ENCODE peak calls at places on chromosomes 5 and 9, in six cellular contexts. One of them, this sample, is unnamed.

GRCh38 chr9:114238919-114239879 is 83.7 kb upstream of the ORM1 start:
- DNase-seq in PC-3: no peak
- DNase-seq in progenitor cell of endocrine pancreas: no peak
- DNase-seq in GM13977: peak; percentile 46
- DNase-seq in NB4: peak; percentile 56
- DNase-seq in PC-9: no peak
- DNase-seq in this sample: peak; percentile 72

GRCh38 chr5:123754167-123754840 is 242.3 kb downstream of the CSNK1G3 start:
- DNase-seq in PC-3: peak; percentile 1
- DNase-seq in progenitor cell of endocrine pancreas: no peak
- DNase-seq in GM13977: no peak
- DNase-seq in NB4: no peak
- DNase-seq in PC-9: no peak
- DNase-seq in this sample: peak; percentile 65

GRCh38 chr5:17436766-17437221 is 61.2 kb upstream of the TAF11L2 start:
- DNase-seq in PC-3: no peak
- DNase-seq in progenitor cell of endocrine pancreas: no peak
- DNase-seq in GM13977: peak; percentile 29
- DNase-seq in NB4: peak; percentile 95
- DNase-seq in PC-9: no peak
- DNase-seq in this sample: peak; percentile 7

GRCh38 chr9:129141066-129142041 is 30.1 kb downstream of the PTPA start:
- DNase-seq in PC-3: no peak
- DNase-seq in progenitor cell of endocrine pancreas: no peak
- DNase-seq in GM13977: peak; percentile 68
- DNase-seq in NB4: peak; percentile 88
- DNase-seq in PC-9: no peak
- DNase-seq in this sample: peak; percentile 93

GRCh38 chr9:114035221-114035844 is 42.8 kb downstream of the AMBP start:
- DNase-seq in PC-3: no peak
- DNase-seq in progenitor cell of endocrine pancreas: no peak
- DNase-seq in GM13977: no peak
- DNase-seq in NB4: no peak
- DNase-seq in PC-9: no peak
- DNase-seq in this sample: peak; percentile 11

GRCh38 chr5:151406322-151406947 is 41.0 kb upstream of the SLC36A1 start:
- DNase-seq in PC-3: peak; percentile 40
- DNase-seq in progenitor cell of endocrine pancreas: no peak
- DNase-seq in GM13977: no peak
- DNase-seq in NB4: peak; percentile 12
- DNase-seq in PC-9: no peak
- DNase-seq in this sample: peak; percentile 9

GRCh38 chr9:124220551-124221451 is 36.9 kb upstream of the NEK6 start:
- DNase-seq in PC-3: peak; percentile 93
- DNase-seq in progenitor cell of endocrine pancreas: no peak
- DNase-seq in GM13977: no peak
- DNase-seq in NB4: peak; percentile 48
- DNase-seq in PC-9: no peak
- DNase-seq in this sample: peak; percentile 68

GRCh38 chr5:171129308-171129707 is 179.7 kb upstream of the TLX3 start:
- DNase-seq in PC-3: no peak
- DNase-seq in progenitor cell of endocrine pancreas: no peak
- DNase-seq in GM13977: no peak
- DNase-seq in NB4: no peak
- DNase-seq in PC-9: no peak
- DNase-seq in this sample: no peak

GRCh38 chr5:175216991-175217390 is 227.0 kb downstream of the DRD1 start:
- DNase-seq in PC-3: peak; percentile 57
- DNase-seq in progenitor cell of endocrine pancreas: no peak
- DNase-seq in GM13977: no peak
- DNase-seq in NB4: no peak
- DNase-seq in PC-9: peak; percentile 48
- DNase-seq in this sample: peak; percentile 80

GRCh38 chr5:79020861-79021561 is 35.9 kb upstream of the ARSB start:
- DNase-seq in PC-3: peak; percentile 70
- DNase-seq in progenitor cell of endocrine pancreas: peak; percentile 29
- DNase-seq in GM13977: peak; percentile 43
- DNase-seq in NB4: peak; percentile 78
- DNase-seq in PC-9: no peak
- DNase-seq in this sample: peak; percentile 83

GRCh38 chr5:82165740-82166530 is 112.2 kb downstream of the RPS23 start:
- DNase-seq in PC-3: peak; percentile 73
- DNase-seq in progenitor cell of endocrine pancreas: no peak
- DNase-seq in GM13977: peak; percentile 43
- DNase-seq in NB4: peak; percentile 89
- DNase-seq in PC-9: peak; percentile 79
- DNase-seq in this sample: peak; percentile 96

GRCh38 chr5:102312586-102312985 is 16.5 kb upstream of the SLCO4C1 start:
- DNase-seq in PC-3: peak; percentile 27
- DNase-seq in progenitor cell of endocrine pancreas: no peak
- DNase-seq in GM13977: no peak
- DNase-seq in NB4: peak; percentile 30
- DNase-seq in PC-9: no peak
- DNase-seq in this sample: peak; percentile 4

GRCh38 chr5:138663009-138663408 is 87.8 kb upstream of the HSPA9 start:
- DNase-seq in PC-3: no peak
- DNase-seq in progenitor cell of endocrine pancreas: no peak
- DNase-seq in GM13977: no peak
- DNase-seq in NB4: peak; percentile 81
- DNase-seq in PC-9: no peak
- DNase-seq in this sample: no peak

GRCh38 chr9:109411818-109412352 is 86.2 kb downstream of the PTPN3 start:
- DNase-seq in PC-3: peak; percentile 15
- DNase-seq in progenitor cell of endocrine pancreas: no peak
- DNase-seq in GM13977: peak; percentile 48
- DNase-seq in NB4: peak; percentile 87
- DNase-seq in PC-9: no peak
- DNase-seq in this sample: peak; percentile 69

GRCh38 chr5:93076096-93076495 is 504.9 kb downstream of the NR2F1-AS1 start:
- DNase-seq in PC-3: no peak
- DNase-seq in progenitor cell of endocrine pancreas: no peak
- DNase-seq in GM13977: no peak
- DNase-seq in NB4: no peak
- DNase-seq in PC-9: no peak
- DNase-seq in this sample: peak; percentile 37

GRCh38 chr9:84723426-84723825 is 53.9 kb downstream of the NTRK2 start:
- DNase-seq in PC-3: no peak
- DNase-seq in progenitor cell of endocrine pancreas: no peak
- DNase-seq in GM13977: no peak
- DNase-seq in NB4: no peak
- DNase-seq in PC-9: no peak
- DNase-seq in this sample: no peak

GRCh38 chr5:10757043-10757442 is 4.0 kb downstream of the DAP start:
- DNase-seq in PC-3: no peak
- DNase-seq in progenitor cell of endocrine pancreas: no peak
- DNase-seq in GM13977: no peak
- DNase-seq in NB4: no peak
- DNase-seq in PC-9: no peak
- DNase-seq in this sample: peak; percentile 17

GRCh38 chr5:174307031-174307408 is 261.5 kb downstream of the NSG2 start:
- DNase-seq in PC-3: no peak
- DNase-seq in progenitor cell of endocrine pancreas: no peak
- DNase-seq in GM13977: no peak
- DNase-seq in NB4: no peak
- DNase-seq in PC-9: no peak
- DNase-seq in this sample: no peak

GRCh38 chr5:45521067-45521466 is 175.1 kb downstream of the HCN1 start:
- DNase-seq in PC-3: peak; percentile 35
- DNase-seq in progenitor cell of endocrine pancreas: peak; percentile 28
- DNase-seq in GM13977: no peak
- DNase-seq in NB4: peak; percentile 49
- DNase-seq in PC-9: no peak
- DNase-seq in this sample: no peak

GRCh38 chr9:130030821-130031481 is 12.0 kb downstream of the FNBP1 start:
- DNase-seq in PC-3: no peak
- DNase-seq in progenitor cell of endocrine pancreas: no peak
- DNase-seq in GM13977: no peak
- DNase-seq in NB4: no peak
- DNase-seq in PC-9: no peak
- DNase-seq in this sample: no peak

DNA sequence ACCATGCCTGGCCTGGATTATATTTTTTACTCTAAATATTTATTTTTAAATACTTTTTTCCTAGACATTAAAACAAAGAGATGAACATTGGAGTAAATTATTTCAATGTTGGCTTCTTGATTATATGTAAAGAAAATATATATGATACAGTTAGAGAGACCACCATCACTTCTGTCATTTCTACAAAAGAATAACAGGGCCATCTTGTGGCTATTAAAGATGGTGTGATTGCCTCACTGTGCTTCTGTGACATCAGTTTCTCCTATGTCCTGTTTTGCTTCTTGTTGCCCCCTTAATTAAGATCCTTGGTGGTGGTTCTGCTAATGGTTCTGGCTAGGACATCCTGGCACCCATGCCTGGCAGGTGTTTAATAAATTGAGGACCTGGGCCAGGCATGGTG is 32.9 kb downstream of the NDFIP1 start:
- DNase-seq in PC-3: peak; percentile 7
- DNase-seq in progenitor cell of endocrine pancreas: no peak
- DNase-seq in GM13977: peak; percentile 14
- DNase-seq in NB4: peak; percentile 38
- DNase-seq in PC-9: no peak
- DNase-seq in this sample: no peak
- TF ChIP-seq CTCF in PC-3: peak; percentile 40
- TF ChIP-seq CTCF in progenitor cell of endocrine pancreas: no peak
- TF ChIP-seq CTCF in GM13977: peak; percentile 28
- TF ChIP-seq CTCF in NB4: no peak
- TF ChIP-seq CTCF in PC-9: peak; percentile 46
- TF ChIP-seq CTCF in this sample: no peak

GRCh38 chr5:159533197-159533596 is 202.9 kb upstream of the IL12B start:
- DNase-seq in PC-3: peak; percentile 42
- DNase-seq in progenitor cell of endocrine pancreas: no peak
- DNase-seq in GM13977: no peak
- DNase-seq in NB4: no peak
- DNase-seq in PC-9: peak; percentile 92
- DNase-seq in this sample: peak; percentile 11

GRCh38 chr5:159536166-159536565 is 205.9 kb upstream of the IL12B start:
- DNase-seq in PC-3: no peak
- DNase-seq in progenitor cell of endocrine pancreas: no peak
- DNase-seq in GM13977: no peak
- DNase-seq in NB4: no peak
- DNase-seq in PC-9: no peak
- DNase-seq in this sample: no peak

GRCh38 chr5:159527546-159527945 is 197.3 kb upstream of the IL12B start:
- DNase-seq in PC-3: no peak
- DNase-seq in progenitor cell of endocrine pancreas: no peak
- DNase-seq in GM13977: no peak
- DNase-seq in NB4: peak; percentile 13
- DNase-seq in PC-9: no peak
- DNase-seq in this sample: no peak

GRCh38 chr5:159536626-159537025 is 206.3 kb upstream of the IL12B start:
- DNase-seq in PC-3: peak; percentile 27
- DNase-seq in progenitor cell of endocrine pancreas: no peak
- DNase-seq in GM13977: no peak
- DNase-seq in NB4: no peak
- DNase-seq in PC-9: no peak
- DNase-seq in this sample: no peak

GRCh38 chr5:159531554-159532105 is 201.3 kb upstream of the IL12B start:
- DNase-seq in PC-3: peak; percentile 36
- DNase-seq in progenitor cell of endocrine pancreas: no peak
- DNase-seq in GM13977: no peak
- DNase-seq in NB4: no peak
- DNase-seq in PC-9: no peak
- DNase-seq in this sample: peak; percentile 24
- TF ChIP-seq CTCF in PC-3: peak; percentile 48
- TF ChIP-seq CTCF in progenitor cell of endocrine pancreas: no peak
- TF ChIP-seq CTCF in GM13977: no peak
- TF ChIP-seq CTCF in NB4: no peak
- TF ChIP-seq CTCF in PC-9: peak; percentile 42
- TF ChIP-seq CTCF in this sample: peak; percentile 31

GRCh38 chr9:37971107-37971459 is 67.2 kb upstream of the SLC25A51 start:
- DNase-seq in PC-3: peak; percentile 35
- DNase-seq in progenitor cell of endocrine pancreas: no peak
- DNase-seq in GM13977: no peak
- DNase-seq in NB4: no peak
- DNase-seq in PC-9: no peak
- DNase-seq in this sample: no peak

GRCh38 chr9:37974506-37975173 is 70.7 kb upstream of the SLC25A51 start:
- DNase-seq in PC-3: peak; percentile 89
- DNase-seq in progenitor cell of endocrine pancreas: no peak
- DNase-seq in GM13977: no peak
- DNase-seq in NB4: no peak
- DNase-seq in PC-9: no peak
- DNase-seq in this sample: no peak

GRCh38 chr9:37971691-37972090 is 67.8 kb upstream of the SLC25A51 start:
- DNase-seq in PC-3: no peak
- DNase-seq in progenitor cell of endocrine pancreas: no peak
- DNase-seq in GM13977: no peak
- DNase-seq in NB4: no peak
- DNase-seq in PC-9: no peak
- DNase-seq in this sample: no peak

GRCh38 chr9:37970301-37971106 is 66.6 kb upstream of the SLC25A51 start:
- DNase-seq in PC-3: no peak
- DNase-seq in progenitor cell of endocrine pancreas: no peak
- DNase-seq in GM13977: no peak
- DNase-seq in NB4: no peak
- DNase-seq in PC-9: no peak
- DNase-seq in this sample: no peak

GRCh38 chr9:37972346-37972745 is 68.4 kb upstream of the SLC25A51 start:
- DNase-seq in PC-3: no peak
- DNase-seq in progenitor cell of endocrine pancreas: no peak
- DNase-seq in GM13977: no peak
- DNase-seq in NB4: no peak
- DNase-seq in PC-9: no peak
- DNase-seq in this sample: peak; percentile 56
- TF ChIP-seq CTCF in PC-3: peak; percentile 19
- TF ChIP-seq CTCF in progenitor cell of endocrine pancreas: peak; percentile 37
- TF ChIP-seq CTCF in GM13977: no peak
- TF ChIP-seq CTCF in NB4: no peak
- TF ChIP-seq CTCF in PC-9: no peak
- TF ChIP-seq CTCF in this sample: peak; percentile 50

DNA sequence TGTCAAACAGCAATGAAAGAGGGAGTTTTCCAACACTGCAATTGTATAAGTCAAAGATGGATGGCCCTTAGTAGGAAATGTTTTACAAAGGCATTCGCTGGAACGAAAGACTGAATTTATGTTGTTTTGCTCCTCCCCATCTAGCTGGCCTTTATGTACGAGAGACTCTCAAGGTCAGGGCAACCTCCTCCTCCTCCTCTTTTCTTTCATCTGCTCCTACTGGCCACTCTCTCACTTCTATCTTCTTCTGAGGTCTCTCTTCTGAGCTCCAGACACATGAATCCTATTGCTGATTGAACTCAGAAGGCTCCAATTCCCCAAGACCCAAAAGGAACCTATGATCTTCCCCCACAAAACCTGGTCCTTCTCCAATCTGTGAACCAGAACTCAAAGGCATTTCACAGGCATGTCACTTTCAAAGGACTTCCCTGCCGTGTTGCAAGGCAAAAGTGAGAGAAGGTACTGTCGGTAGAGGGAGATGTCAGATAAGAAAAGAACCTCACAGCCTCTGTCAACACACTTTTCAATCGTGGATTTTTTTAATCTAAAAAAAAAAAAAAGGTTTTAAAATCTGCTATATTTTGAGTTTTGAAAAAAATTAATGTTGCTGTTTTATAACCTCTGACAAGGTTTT is 28.5 kb upstream of the PUM3 start:
- DNase-seq in PC-3: peak; percentile 43
- DNase-seq in progenitor cell of endocrine pancreas: no peak
- DNase-seq in GM13977: no peak
- DNase-seq in NB4: peak; percentile 70
- DNase-seq in PC-9: no peak
- DNase-seq in this sample: peak; percentile 48
- TF ChIP-seq CTCF in PC-3: peak; percentile 56
- TF ChIP-seq CTCF in progenitor cell of endocrine pancreas: peak; percentile 50
- TF ChIP-seq CTCF in GM13977: peak; percentile 27
- TF ChIP-seq CTCF in NB4: peak; percentile 64
- TF ChIP-seq CTCF in PC-9: peak; percentile 20
- TF ChIP-seq CTCF in this sample: peak; percentile 22

GRCh38 chr9:131273146-131273545 is 3.2 kb downstream of the FAM78A start:
- DNase-seq in PC-3: no peak
- DNase-seq in progenitor cell of endocrine pancreas: no peak
- DNase-seq in GM13977: no peak
- DNase-seq in NB4: peak; percentile 89
- DNase-seq in PC-9: no peak
- DNase-seq in this sample: no peak
- TF ChIP-seq CTCF in PC-3: no peak
- TF ChIP-seq CTCF in progenitor cell of endocrine pancreas: no peak
- TF ChIP-seq CTCF in GM13977: no peak
- TF ChIP-seq CTCF in NB4: peak; percentile 30
- TF ChIP-seq CTCF in PC-9: no peak
- TF ChIP-seq CTCF in this sample: no peak

This sample was measured in fibroblast of the aortic adventitia.